ENCODE peak calls at places on chromosome 6, in nine cellular contexts. A is T-helper 2 cell; H is PC-3; V is posterior cingulate gyrus; T is NCI-H1105; D is psoas muscle; E is naive thymus-derived CD8-positive, alpha-beta T cell; K is immature natural killer cell; Q is renal cortical epithelial cell. O is an unnamed sample.

GRCh38 chr6:111709615-111710398 is 104.1 kb upstream of the TRAF3IP2 start:
- DNase-seq in V (peak), K (peak), H (peak), D (peak), Q (peak), T (peak), E (peak), A (peak), O (peak)

GRCh38 chr6:79196908-79197307 is 37.6 kb downstream of the HMGN3 start:
- DNase-seq in E (no peak), V (no peak), K (no peak), T (no peak), A (no peak), D (no peak), H (no peak), Q (no peak), O (no peak)

GRCh38 chr6:82129814-82130213 is 117.7 kb downstream of the IBTK start:
- DNase-seq in A (no peak), D (no peak), E (no peak), K (no peak), Q (no peak), V (no peak), H (no peak), T (no peak), O (no peak)

GRCh38 chr6:15872252-15873103 is 209.7 kb upstream of the DTNBP1 start:
- DNase-seq in Q (no peak), H (no peak), V (no peak), T (no peak), A (no peak), K (no peak), D (no peak), E (no peak), O (no peak)

GRCh38 chr6:166707045-166707444 is 80.0 kb upstream of the RPS6KA2 start:
- DNase-seq in K (peak), D (peak), T (peak), E (no peak), A (no peak), H (peak), Q (peak), V (peak), O (peak)

GRCh38 chr6:137881522-137881886 is 14.4 kb downstream of the TNFAIP3 start:
- DNase-seq in V (no peak), E (peak), A (peak), D (no peak), Q (no peak), H (no peak), K (peak), T (no peak), O (no peak)

GRCh38 chr6:107936162-107936909 is 21.7 kb downstream of the SEC63 start:
- DNase-seq in D (no peak), K (no peak), T (no peak), A (no peak), H (no peak), Q (peak), E (no peak), V (no peak), O (no peak)

GRCh38 chr6:142681099-142681498 is 263.9 kb downstream of the HIVEP2 start:
- DNase-seq in Q (no peak), V (no peak), K (no peak), H (no peak), A (no peak), D (no peak), E (no peak), T (no peak), O (no peak)

GRCh38 chr6:66897576-66897975 is 1190.5 kb upstream of the EYS start:
- DNase-seq in A (no peak), K (no peak), E (no peak), T (no peak), H (peak), Q (peak), V (no peak), D (no peak), O (no peak)

O was measured in left cardiac atrium.